ENCODE peak calls at places on chromosomes 2 and 18, in five cellular contexts. K is transverse colon, V is endothelial cell of umbilical vein, B is breast epithelium, W is spleen. F is an unnamed sample.

GRCh38 chr2:136764397-136765255 is 719 bp upstream of the THSD7B start:
- DNase-seq in K (no peak), V (no peak), B (no peak), W (no peak), F (no peak)

GRCh38 chr2:162065767-162066166 is 8.2 kb downstream of the DPP4 start:
- DNase-seq in K (no peak), W (no peak), B (no peak), V (no peak), F (no peak)

GRCh38 chr2:204507636-204508035 is 37.6 kb upstream of the PARD3B start:
- DNase-seq in K (no peak), W (no peak), V (no peak), B (no peak), F (no peak)

GRCh38 chr2:128446866-128447537 is 128.3 kb upstream of the HS6ST1 start:
- DNase-seq in B (no peak), V (no peak), W (peak; percentile 77), K (no peak), F (peak; percentile 52)

GRCh38 chr2:71536311-71536710 is 83.0 kb downstream of the DYSF start:
- DNase-seq in B (no peak), V (no peak), K (no peak), W (no peak), F (peak; percentile 57)

GRCh38 chr2:217929294-217929671 is 73.5 kb downstream of the TNS1 start:
- DNase-seq in V (no peak), K (no peak), B (no peak), W (no peak), F (no peak)

GRCh38 chr2:43754180-43754579 is 19.7 kb upstream of the DYNC2LI1 start:
- DNase-seq in B (no peak), W (no peak), K (no peak), V (no peak), F (no peak)

GRCh38 chr2:124973396-124973795 is 948.3 kb downstream of the CNTNAP5 start:
- DNase-seq in V (no peak), W (no peak), B (no peak), K (no peak), F (no peak)

GRCh38 chr2:176114120-176114929 is 2.3 kb upstream of the HOXD10 start:
- DNase-seq in W (no peak), B (no peak), V (no peak), K (no peak), F (no peak)

GRCh38 chr2:169294001-169294675 is 68.2 kb downstream of the LRP2 start:
- DNase-seq in B (no peak), V (no peak), W (no peak), K (no peak), F (no peak)

GRCh38 chr18:9835796-9836195 is 50.0 kb upstream of the TXNDC2 start:
- DNase-seq in V (no peak), K (no peak), B (no peak), W (no peak), F (no peak)

GRCh38 chr18:9824474-9824832 is 61.3 kb upstream of the TXNDC2 start:
- DNase-seq in B (peak; percentile 83), K (no peak), V (no peak), W (no peak), F (no peak)

GRCh38 chr2:12821656-12822055 is 104.9 kb downstream of the TRIB2 start:
- DNase-seq in K (no peak), V (no peak), B (no peak), W (no peak), F (no peak)

GRCh38 chr2:223315813-223316212 is 263.8 kb downstream of the KCNE4 start:
- DNase-seq in B (no peak), K (no peak), W (no peak), V (no peak), F (no peak)

GRCh38 chr2:46980786-46981583 is 65.4 kb upstream of the MCFD2 start:
- DNase-seq in V (no peak), K (no peak), B (no peak), W (no peak), F (no peak)

GRCh38 chr2:46979611-46980010 is 64.0 kb upstream of the MCFD2 start:
- DNase-seq in K (peak; percentile 30), W (peak; percentile 83), B (no peak), V (no peak), F (no peak)

GRCh38 chr2:46983065-46983801 is 67.6 kb upstream of the MCFD2 start:
- DNase-seq in W (peak; percentile 89), B (no peak), K (peak; percentile 66), V (peak; percentile 47), F (no peak)

GRCh38 chr2:46982356-46983064 is 66.9 kb upstream of the MCFD2 start:
- DNase-seq in B (no peak), V (no peak), K (no peak), W (no peak), F (no peak)

DNA sequence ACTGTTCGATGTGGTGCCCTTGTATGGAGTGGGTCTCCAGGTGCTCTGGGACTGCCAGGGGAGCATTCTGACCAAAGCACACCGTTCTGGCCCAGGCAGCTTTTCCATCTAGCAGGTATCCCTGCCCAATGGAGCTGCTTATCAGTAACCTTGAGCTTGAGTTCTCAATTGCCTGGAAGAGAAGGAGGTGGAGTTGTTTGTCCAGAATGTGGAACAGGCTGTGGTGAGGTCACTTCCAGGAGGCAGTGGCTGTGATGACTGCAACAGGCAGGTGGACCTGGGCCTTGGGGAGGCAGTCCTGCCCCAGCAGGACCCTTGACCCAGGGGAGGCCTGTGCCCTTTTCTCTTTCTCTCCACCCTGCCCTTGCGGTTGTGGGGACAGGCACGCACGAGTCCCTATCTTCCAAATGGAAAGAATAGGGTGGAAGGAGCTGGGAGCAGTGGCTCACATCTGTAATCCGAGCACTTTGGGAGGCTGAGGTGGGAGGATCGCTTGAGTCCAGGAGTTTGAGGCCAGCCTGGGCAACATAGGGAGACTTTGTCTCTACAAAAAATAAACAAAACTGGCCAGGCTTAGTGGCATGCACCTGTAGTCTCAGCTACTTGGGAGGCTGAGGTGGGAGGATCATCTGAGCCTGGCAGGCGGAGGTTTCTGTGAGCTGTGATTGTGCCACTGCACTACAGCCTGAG is 66.2 kb upstream of the MCFD2 start:
- DNase-seq in W (no peak), V (no peak), K (peak; percentile 53), B (no peak), F (no peak)
- H3K4me1 ChIP-seq in W (peaks cover 99% of the 10 kb centered on the region), V (peaks cover 43% of the 10 kb centered on the region), K (peaks cover 42% of the 10 kb centered on the region), B (peaks cover 15% of the 10 kb centered on the region), F (peaks cover 50% of the 10 kb centered on the region)

DNA sequence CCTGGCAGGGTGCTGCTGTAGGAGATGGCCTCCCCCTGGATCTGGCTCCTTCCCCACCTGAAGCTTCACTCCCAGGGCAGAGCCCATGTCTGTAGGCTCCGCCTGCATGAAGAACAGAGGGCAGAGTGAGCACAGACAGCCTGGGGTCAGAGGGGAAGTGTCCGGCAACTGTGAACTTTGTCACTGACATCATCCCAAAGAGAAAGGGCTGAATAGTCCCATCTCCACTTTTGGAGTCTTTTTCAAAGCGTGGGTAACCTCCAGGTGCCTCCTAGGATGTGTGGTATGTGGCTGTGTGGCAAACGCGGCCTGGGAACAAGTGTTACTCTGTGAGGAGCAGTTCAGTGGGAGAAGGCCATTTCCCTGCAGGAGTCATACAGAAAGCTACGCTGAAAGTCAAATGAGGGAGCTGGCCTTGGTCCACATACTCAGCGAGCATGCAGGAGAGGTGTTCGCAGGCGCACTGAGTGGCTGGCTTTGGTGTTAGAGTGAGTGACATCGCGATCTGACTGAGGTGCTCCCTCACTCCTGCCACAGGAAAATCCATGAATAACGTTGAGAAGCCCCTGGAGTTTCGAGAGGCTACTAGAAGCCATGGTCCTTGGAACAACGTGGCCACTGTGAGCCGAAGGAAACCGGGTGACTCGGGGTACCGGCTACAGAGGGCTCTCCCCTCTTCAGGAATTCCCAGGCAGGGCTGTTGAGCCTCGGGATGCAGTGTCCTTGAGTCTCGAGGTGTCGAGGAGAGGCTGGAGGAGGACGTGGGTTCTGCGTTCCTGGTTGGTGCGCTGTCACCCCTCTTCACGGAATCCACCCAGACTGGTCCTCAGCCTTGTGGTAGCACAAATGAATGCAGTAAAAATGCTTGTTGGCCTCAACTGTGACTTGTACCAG is 54.7 kb downstream of the CABLES1 start:
- DNase-seq in W (peak; percentile 51), B (no peak), V (no peak), K (no peak), F (no peak)
- H3K4me3 ChIP-seq in W (no peak overlapping the region), B (no peak overlapping the region), V (no peak overlapping the region), K (no peak overlapping the region), F (no peak overlapping the region)

GRCh38 chr2:27687232-27687631 is 23.5 kb downstream of the SLC4A1AP start:
- DNase-seq in V (no peak), B (no peak), W (no peak), K (no peak), F (no peak)

GRCh38 chr2:27681844-27682243 is 18.2 kb downstream of the SLC4A1AP start:
- DNase-seq in K (no peak), W (no peak), V (no peak), B (no peak), F (no peak)

GRCh38 chr2:27680571-27680970 is 16.9 kb downstream of the SLC4A1AP start:
- DNase-seq in B (no peak), K (no peak), W (no peak), V (no peak), F (no peak)

GRCh38 chr2:27685577-27685976 is 21.9 kb downstream of the SLC4A1AP start:
- DNase-seq in K (no peak), B (no peak), W (no peak), V (no peak), F (no peak)

DNA sequence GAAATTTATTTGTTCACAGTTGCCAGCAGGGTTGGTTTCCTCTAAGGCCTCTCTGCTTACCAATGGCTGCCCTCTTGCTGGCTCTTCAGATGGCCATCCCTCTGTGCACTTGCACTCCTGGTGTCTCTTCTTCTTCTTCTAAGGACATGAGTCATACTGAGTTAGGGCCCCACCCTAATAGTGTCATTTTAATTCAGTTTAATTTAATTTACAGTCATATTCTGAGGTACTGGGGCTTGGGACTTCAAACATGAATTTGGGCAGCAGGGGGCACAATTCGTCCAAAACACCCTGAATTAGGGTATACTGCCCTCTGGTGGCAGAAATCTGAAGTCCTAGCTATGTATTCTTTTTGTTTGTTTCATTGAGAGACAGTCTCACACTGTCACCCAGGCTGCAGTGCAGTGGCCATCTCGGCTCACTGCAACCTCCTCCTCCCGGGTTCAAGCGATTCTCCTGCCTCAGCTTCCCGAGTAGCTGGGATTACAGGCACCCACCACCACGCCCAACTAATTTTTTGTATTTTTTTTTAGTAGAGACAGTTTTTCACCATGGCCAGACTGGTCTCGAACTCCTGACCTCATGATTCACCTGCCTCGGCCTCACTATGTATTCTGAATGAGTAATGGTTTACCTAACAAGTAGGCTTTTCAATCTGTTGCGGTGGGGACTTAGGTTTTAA is 19.8 kb downstream of the SLC4A1AP start:
- DNase-seq in V (peak; percentile 91), W (no peak), K (peak; percentile 85), B (peak; percentile 57), F (peak; percentile 76)
- TF ChIP-seq POLR2AphosphoS5 in V (no peak), W (no peak), K (no peak), B (no peak), F (no peak)

GRCh38 chr2:235000426-235001236 is 48.8 kb downstream of the SH3BP4 start:
- DNase-seq in K (peak; percentile 67), V (peak; percentile 38), W (no peak), B (no peak), F (no peak)
- H3K4me1 ChIP-seq in K (peaks cover 33% of the 10 kb centered on the region), V (peaks cover 44% of the 10 kb centered on the region), W (no peaks in the 10 kb centered on the region), B (no peaks in the 10 kb centered on the region), F (peaks cover 13% of the 10 kb centered on the region)

GRCh38 chr2:160703648-160704585 is 210.3 kb upstream of the RBMS1 start:
- DNase-seq in V (no peak), W (no peak), K (peak; percentile 48), B (no peak), F (no peak)
- H3K4me3 ChIP-seq in V (no peak overlapping the region), W (no peak overlapping the region), K (no peak overlapping the region), B (no peak overlapping the region), F (no peak overlapping the region)